ENCODE peak calls at places on chromosomes 6 and 20, in eight cellular contexts. One of them, this sample, is unnamed.

GRCh38 chr6:75244063-75244575 is 518 bp upstream of the COX7A2 start:
- DNase-seq in AG04449: no peak
- DNase-seq in AG10803: peak
- DNase-seq in mucosa of descending colon: no peak
- DNase-seq in HCT116: no peak
- DNase-seq in heart right ventricle: no peak
- DNase-seq in HFF-Myc: no peak
- DNase-seq in K562: no peak
- DNase-seq in this sample: no peak

GRCh38 chr6:7534192-7534591 is 7.3 kb upstream of the DSP start:
- DNase-seq in AG04449: no peak
- DNase-seq in AG10803: no peak
- DNase-seq in mucosa of descending colon: no peak
- DNase-seq in HCT116: no peak
- DNase-seq in heart right ventricle: no peak
- DNase-seq in HFF-Myc: no peak
- DNase-seq in K562: no peak
- DNase-seq in this sample: no peak

GRCh38 chr6:123415844-123416468 is 220.8 kb downstream of the TRDN start:
- DNase-seq in AG04449: peak
- DNase-seq in AG10803: peak
- DNase-seq in mucosa of descending colon: no peak
- DNase-seq in HCT116: peak
- DNase-seq in heart right ventricle: peak
- DNase-seq in HFF-Myc: peak
- DNase-seq in K562: peak
- DNase-seq in this sample: peak

GRCh38 chr6:31402324-31403282 is 792 bp upstream of the MICA start:
- DNase-seq in AG04449: no peak
- DNase-seq in AG10803: no peak
- DNase-seq in mucosa of descending colon: no peak
- DNase-seq in HCT116: no peak
- DNase-seq in heart right ventricle: peak
- DNase-seq in HFF-Myc: no peak
- DNase-seq in K562: peak
- DNase-seq in this sample: no peak

GRCh38 chr6:20700375-20700774 is 166.1 kb downstream of the CDKAL1 start:
- DNase-seq in AG04449: no peak
- DNase-seq in AG10803: no peak
- DNase-seq in mucosa of descending colon: peak
- DNase-seq in HCT116: no peak
- DNase-seq in heart right ventricle: no peak
- DNase-seq in HFF-Myc: no peak
- DNase-seq in K562: no peak
- DNase-seq in this sample: no peak

GRCh38 chr6:143724876-143725275 is 47.1 kb downstream of the PHACTR2 start:
- DNase-seq in AG04449: no peak
- DNase-seq in AG10803: no peak
- DNase-seq in mucosa of descending colon: no peak
- DNase-seq in HCT116: no peak
- DNase-seq in heart right ventricle: no peak
- DNase-seq in HFF-Myc: no peak
- DNase-seq in K562: no peak
- DNase-seq in this sample: no peak

GRCh38 chr6:7911345-7911725 is 747 bp upstream of the TXNDC5 start:
- DNase-seq in AG04449: no peak
- DNase-seq in AG10803: no peak
- DNase-seq in mucosa of descending colon: no peak
- DNase-seq in HCT116: no peak
- DNase-seq in heart right ventricle: no peak
- DNase-seq in HFF-Myc: no peak
- DNase-seq in K562: no peak
- DNase-seq in this sample: no peak

GRCh38 chr6:549901-550300 is 107.0 kb downstream of the HUS1B start:
- DNase-seq in AG04449: no peak
- DNase-seq in AG10803: no peak
- DNase-seq in mucosa of descending colon: no peak
- DNase-seq in HCT116: no peak
- DNase-seq in heart right ventricle: no peak
- DNase-seq in HFF-Myc: no peak
- DNase-seq in K562: no peak
- DNase-seq in this sample: no peak

GRCh38 chr6:149065658-149066556 is 251.6 kb upstream of the TAB2 start:
- DNase-seq in AG04449: no peak
- DNase-seq in AG10803: no peak
- DNase-seq in mucosa of descending colon: no peak
- DNase-seq in HCT116: no peak
- DNase-seq in heart right ventricle: peak
- DNase-seq in HFF-Myc: no peak
- DNase-seq in K562: no peak
- DNase-seq in this sample: peak

GRCh38 chr6:80767808-80768207 is 661.3 kb downstream of the BCKDHB start:
- DNase-seq in AG04449: peak
- DNase-seq in AG10803: peak
- DNase-seq in mucosa of descending colon: no peak
- DNase-seq in HCT116: peak
- DNase-seq in heart right ventricle: peak
- DNase-seq in HFF-Myc: peak
- DNase-seq in K562: no peak
- DNase-seq in this sample: no peak

GRCh38 chr20:2558581-2559301 is 22.4 kb downstream of the TMC2 start:
- DNase-seq in AG04449: no peak
- DNase-seq in AG10803: no peak
- DNase-seq in mucosa of descending colon: no peak
- DNase-seq in HCT116: no peak
- DNase-seq in heart right ventricle: no peak
- DNase-seq in HFF-Myc: no peak
- DNase-seq in K562: no peak
- DNase-seq in this sample: no peak

GRCh38 chr6:16090452-16090851 is 38.4 kb upstream of the MYLIP start:
- DNase-seq in AG04449: no peak
- DNase-seq in AG10803: no peak
- DNase-seq in mucosa of descending colon: no peak
- DNase-seq in HCT116: no peak
- DNase-seq in heart right ventricle: no peak
- DNase-seq in HFF-Myc: no peak
- DNase-seq in K562: no peak
- DNase-seq in this sample: no peak

GRCh38 chr20:56929606-56930005 is 300.5 kb downstream of the TFAP2C start:
- DNase-seq in AG04449: no peak
- DNase-seq in AG10803: no peak
- DNase-seq in mucosa of descending colon: no peak
- DNase-seq in HCT116: no peak
- DNase-seq in heart right ventricle: no peak
- DNase-seq in HFF-Myc: no peak
- DNase-seq in K562: no peak
- DNase-seq in this sample: no peak

GRCh38 chr6:106547053-106547414 is 82.3 kb downstream of the RTN4IP1 start:
- DNase-seq in AG04449: no peak
- DNase-seq in AG10803: no peak
- DNase-seq in mucosa of descending colon: no peak
- DNase-seq in HCT116: peak
- DNase-seq in heart right ventricle: no peak
- DNase-seq in HFF-Myc: no peak
- DNase-seq in K562: no peak
- DNase-seq in this sample: no peak

GRCh38 chr6:144931172-144932035 is 646.3 kb downstream of the UTRN start:
- DNase-seq in AG04449: no peak
- DNase-seq in AG10803: peak
- DNase-seq in mucosa of descending colon: no peak
- DNase-seq in HCT116: no peak
- DNase-seq in heart right ventricle: peak
- DNase-seq in HFF-Myc: no peak
- DNase-seq in K562: peak
- DNase-seq in this sample: peak

GRCh38 chr6:69090132-69090531 is 455.1 kb downstream of the ADGRB3 start:
- DNase-seq in AG04449: peak
- DNase-seq in AG10803: peak
- DNase-seq in mucosa of descending colon: no peak
- DNase-seq in HCT116: no peak
- DNase-seq in heart right ventricle: peak
- DNase-seq in HFF-Myc: no peak
- DNase-seq in K562: no peak
- DNase-seq in this sample: no peak

GRCh38 chr20:43409041-43409913 is 48.4 kb upstream of the SRSF6 start:
- DNase-seq in AG04449: no peak
- DNase-seq in AG10803: peak
- DNase-seq in mucosa of descending colon: no peak
- DNase-seq in HCT116: peak
- DNase-seq in heart right ventricle: no peak
- DNase-seq in HFF-Myc: peak
- DNase-seq in K562: peak
- DNase-seq in this sample: no peak

GRCh38 chr6:21046276-21046675 is 512.0 kb downstream of the CDKAL1 start:
- DNase-seq in AG04449: no peak
- DNase-seq in AG10803: no peak
- DNase-seq in mucosa of descending colon: no peak
- DNase-seq in HCT116: no peak
- DNase-seq in heart right ventricle: peak
- DNase-seq in HFF-Myc: no peak
- DNase-seq in K562: no peak
- DNase-seq in this sample: no peak

GRCh38 chr6:139334791-139335446 is 39.5 kb downstream of the CITED2 start:
- DNase-seq in AG04449: peak
- DNase-seq in AG10803: peak
- DNase-seq in mucosa of descending colon: no peak
- DNase-seq in HCT116: no peak
- DNase-seq in heart right ventricle: peak
- DNase-seq in HFF-Myc: no peak
- DNase-seq in K562: no peak
- DNase-seq in this sample: no peak

GRCh38 chr20:62737971-62738881 is 29.6 kb downstream of the NTSR1 start:
- DNase-seq in AG04449: no peak
- DNase-seq in AG10803: no peak
- DNase-seq in mucosa of descending colon: peak
- DNase-seq in HCT116: no peak
- DNase-seq in heart right ventricle: no peak
- DNase-seq in HFF-Myc: no peak
- DNase-seq in K562: no peak
- DNase-seq in this sample: peak

GRCh38 chr6:1554881-1555569 is 54.7 kb upstream of the FOXC1 start:
- DNase-seq in AG04449: no peak
- DNase-seq in AG10803: peak
- DNase-seq in mucosa of descending colon: peak
- DNase-seq in HCT116: no peak
- DNase-seq in heart right ventricle: peak
- DNase-seq in HFF-Myc: no peak
- DNase-seq in K562: no peak
- DNase-seq in this sample: peak

GRCh38 chr6:111481836-111482235 is 1.2 kb downstream of the REV3L start:
- DNase-seq in AG04449: no peak
- DNase-seq in AG10803: peak
- DNase-seq in mucosa of descending colon: no peak
- DNase-seq in HCT116: no peak
- DNase-seq in heart right ventricle: no peak
- DNase-seq in HFF-Myc: no peak
- DNase-seq in K562: no peak
- DNase-seq in this sample: no peak

GRCh38 chr6:89952696-89953095 is 58.4 kb downstream of the GJA10 start:
- DNase-seq in AG04449: peak
- DNase-seq in AG10803: peak
- DNase-seq in mucosa of descending colon: no peak
- DNase-seq in HCT116: no peak
- DNase-seq in heart right ventricle: no peak
- DNase-seq in HFF-Myc: peak
- DNase-seq in K562: no peak
- DNase-seq in this sample: no peak

DNA sequence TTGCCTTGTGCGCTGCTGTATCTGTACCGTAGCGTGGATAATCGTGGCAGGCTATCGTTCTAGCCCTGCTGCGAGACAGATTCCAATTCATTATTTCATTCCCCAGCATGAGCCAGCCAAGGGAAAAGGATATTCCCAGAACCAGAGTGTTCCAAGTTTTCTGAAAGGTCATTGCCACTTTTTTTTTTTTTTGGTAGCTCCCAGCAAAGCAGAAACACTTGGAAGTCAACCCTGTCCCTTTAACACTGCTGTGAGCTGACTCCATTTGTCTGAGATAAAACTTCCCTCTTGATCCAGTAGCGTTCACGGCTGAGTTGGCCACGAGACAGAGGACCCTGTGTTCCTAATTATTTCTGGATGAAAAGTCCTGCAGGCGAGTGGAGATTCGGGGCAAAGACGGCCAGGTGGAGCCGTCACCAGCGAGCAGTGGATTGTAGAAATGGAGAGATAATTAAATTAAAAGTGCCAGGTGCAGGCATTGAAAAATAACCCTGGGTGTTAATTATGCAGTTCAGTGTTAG is 164.1 kb downstream of the SLC24A3 start:
- DNase-seq in AG04449: no peak
- DNase-seq in AG10803: no peak
- DNase-seq in mucosa of descending colon: no peak
- DNase-seq in HCT116: no peak
- DNase-seq in heart right ventricle: peak
- DNase-seq in HFF-Myc: no peak
- DNase-seq in K562: no peak
- DNase-seq in this sample: no peak
- H3K4me3 ChIP-seq in AG04449: no peak
- H3K4me3 ChIP-seq in AG10803: no peak
- H3K4me3 ChIP-seq in mucosa of descending colon: no peak
- H3K4me3 ChIP-seq in HCT116: no peak
- H3K4me3 ChIP-seq in heart right ventricle: no peak
- H3K4me3 ChIP-seq in HFF-Myc: no peak
- H3K4me3 ChIP-seq in K562: no peak
- H3K4me3 ChIP-seq in this sample: no peak

GRCh38 chr6:150915868-150916267 is 50.4 kb downstream of the MTHFD1L start:
- DNase-seq in AG04449: no peak
- DNase-seq in AG10803: peak
- DNase-seq in mucosa of descending colon: no peak
- DNase-seq in HCT116: no peak
- DNase-seq in heart right ventricle: no peak
- DNase-seq in HFF-Myc: no peak
- DNase-seq in K562: no peak
- DNase-seq in this sample: no peak
- TF ChIP-seq CTCF in AG04449: no peak
- TF ChIP-seq CTCF in AG10803: no peak
- TF ChIP-seq CTCF in mucosa of descending colon: no peak
- TF ChIP-seq CTCF in HCT116: no peak
- TF ChIP-seq CTCF in heart right ventricle: no peak
- TF ChIP-seq CTCF in HFF-Myc: no peak
- TF ChIP-seq CTCF in K562: no peak
- TF ChIP-seq CTCF in this sample: no peak

GRCh38 chr6:162964703-162965140 is 236.9 kb downstream of the PACRG start:
- DNase-seq in AG04449: peak
- DNase-seq in AG10803: peak
- DNase-seq in mucosa of descending colon: no peak
- DNase-seq in HCT116: peak
- DNase-seq in heart right ventricle: peak
- DNase-seq in HFF-Myc: peak
- DNase-seq in K562: no peak
- DNase-seq in this sample: no peak
- H3K4me3 ChIP-seq in AG04449: no peak
- H3K4me3 ChIP-seq in AG10803: no peak
- H3K4me3 ChIP-seq in mucosa of descending colon: no peak
- H3K4me3 ChIP-seq in HCT116: no peak
- H3K4me3 ChIP-seq in heart right ventricle: no peak
- H3K4me3 ChIP-seq in HFF-Myc: no peak
- H3K4me3 ChIP-seq in K562: no peak
- H3K4me3 ChIP-seq in this sample: no peak

DNA sequence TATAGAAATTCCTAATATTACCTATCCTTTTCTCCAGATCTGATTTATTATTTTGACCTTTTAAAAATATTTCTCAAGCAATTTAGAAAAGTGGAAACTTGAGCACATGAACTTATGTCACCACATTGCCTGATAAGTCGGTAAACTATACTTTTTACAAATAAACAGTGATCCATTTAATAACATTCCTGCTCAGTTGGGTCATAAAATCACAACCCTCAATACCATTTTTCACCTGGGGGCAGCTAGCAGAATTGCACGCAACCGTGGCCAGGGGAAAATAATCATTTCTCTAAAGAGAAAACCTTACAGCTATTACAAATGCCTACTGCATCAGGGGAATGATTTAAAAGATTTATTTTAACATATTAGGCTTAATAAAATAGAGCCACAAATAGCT is 614.5 kb downstream of the PHF3 start:
- DNase-seq in AG04449: no peak
- DNase-seq in AG10803: no peak
- DNase-seq in mucosa of descending colon: no peak
- DNase-seq in HCT116: no peak
- DNase-seq in heart right ventricle: no peak
- DNase-seq in HFF-Myc: no peak
- DNase-seq in K562: no peak
- DNase-seq in this sample: no peak
- TF ChIP-seq CTCF in AG04449: no peak
- TF ChIP-seq CTCF in AG10803: no peak
- TF ChIP-seq CTCF in mucosa of descending colon: no peak
- TF ChIP-seq CTCF in HCT116: no peak
- TF ChIP-seq CTCF in heart right ventricle: no peak
- TF ChIP-seq CTCF in HFF-Myc: no peak
- TF ChIP-seq CTCF in K562: no peak
- TF ChIP-seq CTCF in this sample: no peak

This sample was measured in pancreas.